ENCODE peak calls at places on chromosomes 6 and 20, in nine cellular contexts. P is progenitor cell of endocrine pancreas; E is psoas muscle; I is heart left ventricle; S is activated CD8-positive, alpha-beta T cell treated with anti-CD3 and anti-CD28 coated beads for 36 hours; J is fibroblast of pulmonary artery; W is CD4-positive, alpha-beta T cell; T is choroid plexus epithelial cell; K is nephron progenitor cell. R is an unnamed sample.

GRCh38 chr6:158471339-158471738 is 88.6 kb upstream of the TMEM181 start:
- DNase-seq in P (no peak), E (no peak), I (no peak), S (no peak), J (no peak), W (no peak), T (no peak), K (no peak), R (no peak)

GRCh38 chr6:2055143-2055542 is 190.3 kb downstream of the GMDS start:
- DNase-seq in P (no peak), E (no peak), I (no peak), S (no peak), J (no peak), W (no peak), T (no peak), K (no peak), R (no peak)

GRCh38 chr6:163324928-163325784 is 89.4 kb upstream of the QKI start:
- DNase-seq in P (no peak), E (no peak), I (peak; percentile 68), S (no peak), J (peak; percentile 26), W (no peak), T (peak; percentile 72), K (peak; percentile 28), R (no peak)

GRCh38 chr6:26016326-26017275 is 54.0 kb downstream of the TRIM38 start:
- DNase-seq in P (no peak), E (no peak), I (peak; percentile 79), S (no peak), J (peak; percentile 29), W (no peak), T (peak; percentile 40), K (no peak), R (no peak)

GRCh38 chr6:75291331-75291730 is 6.7 kb upstream of the TMEM30A start:
- DNase-seq in P (no peak), E (no peak), I (no peak), S (no peak), J (no peak), W (no peak), T (no peak), K (no peak), R (no peak)

GRCh38 chr6:35489995-35490791 is 6.7 kb downstream of the TEAD3 start:
- DNase-seq in P (peak; percentile 49), E (peak; percentile 79), I (peak; percentile 94), S (no peak), J (peak; percentile 62), W (no peak), T (peak; percentile 53), K (peak; percentile 80), R (no peak)

GRCh38 chr6:56863366-56863765 is 91.5 kb upstream of the BEND6 start:
- DNase-seq in P (no peak), E (no peak), I (no peak), S (no peak), J (peak; percentile 68), W (no peak), T (peak; percentile 90), K (no peak), R (no peak)

GRCh38 chr6:15413558-15414257 is 167.8 kb downstream of the JARID2 start:
- DNase-seq in P (no peak), E (no peak), I (no peak), S (no peak), J (no peak), W (no peak), T (peak; percentile 80), K (no peak), R (no peak)

GRCh38 chr20:19017104-19017690 is 195.2 kb upstream of the SLC24A3 start:
- DNase-seq in P (no peak), E (no peak), I (no peak), S (no peak), J (no peak), W (no peak), T (no peak), K (no peak), R (no peak)

GRCh38 chr6:138847884-138848283 is 52.0 kb downstream of the ECT2L start:
- DNase-seq in P (no peak), E (no peak), I (no peak), S (no peak), J (no peak), W (no peak), T (peak; percentile 13), K (no peak), R (no peak)

GRCh38 chr6:78093861-78094360 is 441.1 kb downstream of the MEI4 start:
- DNase-seq in P (no peak), E (no peak), I (no peak), S (no peak), J (no peak), W (no peak), T (no peak), K (no peak), R (no peak)

GRCh38 chr20:25226433-25227316 is 21.2 kb upstream of the PYGB start:
- DNase-seq in P (no peak), E (peak; percentile 38), I (peak; percentile 84), S (no peak), J (no peak), W (no peak), T (no peak), K (no peak), R (no peak)

GRCh38 chr20:48635791-48636267 is 192.0 kb downstream of the PREX1 start:
- DNase-seq in P (peak; percentile 62), E (peak; percentile 43), I (peak; percentile 37), S (peak; percentile 70), J (peak; percentile 63), W (peak; percentile 63), T (peak; percentile 68), K (peak; percentile 83), R (no peak)

GRCh38 chr6:37170273-37171140 is 555 bp downstream of the PIM1 start:
- DNase-seq in P (peak; percentile 62), E (peak; percentile 57), I (peak; percentile 68), S (peak; percentile 68), J (peak; percentile 59), W (peak; percentile 38), T (peak; percentile 60), K (peak; percentile 67), R (peak; percentile 59)
- TF ChIP-seq CTCF in P (peak; percentile 46), E (peak; percentile 44), I (no peak), S (peak; percentile 52), J (peak; percentile 4), W (peak; percentile 17), T (no peak), K (peak; percentile 33), R (no peak)

DNA sequence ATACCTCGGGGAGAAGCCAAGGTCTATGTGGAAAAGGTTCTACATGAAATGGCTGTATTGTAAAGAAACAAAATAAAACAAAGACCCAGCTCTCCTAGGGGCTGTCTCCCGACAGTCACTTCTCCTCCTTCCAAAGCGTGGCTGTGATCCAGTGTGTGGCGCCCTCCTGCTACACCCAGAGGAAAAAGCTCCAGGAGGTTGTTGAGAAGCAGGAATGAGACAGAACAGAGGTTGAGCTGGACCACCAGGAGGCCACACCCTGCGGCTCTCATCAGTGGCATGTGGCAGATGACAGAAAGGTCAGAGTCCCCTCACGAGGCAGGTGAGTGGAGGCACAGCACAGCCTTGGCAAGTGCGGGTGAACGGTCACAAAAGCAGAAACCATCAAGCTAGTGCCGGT is 236.0 kb downstream of the TBXT start:
- DNase-seq in P (no peak), E (no peak), I (no peak), S (no peak), J (no peak), W (no peak), T (no peak), K (no peak), R (no peak)
- TF ChIP-seq CTCF in P (no peak), E (no peak), I (no peak), S (no peak), J (no peak), W (no peak), T (peak; percentile 8), K (no peak), R (no peak)

GRCh38 chr20:4519530-4519929 is 202.2 kb upstream of the PRND start:
- DNase-seq in P (no peak), E (no peak), I (no peak), S (peak; percentile 49), J (no peak), W (no peak), T (peak; percentile 31), K (peak; percentile 37), R (no peak)
- TF ChIP-seq CTCF in P (peak; percentile 44), E (no peak), I (peak; percentile 8), S (peak; percentile 51), J (peak; percentile 56), W (no peak), T (peak; percentile 82), K (peak; percentile 46), R (no peak)

DNA sequence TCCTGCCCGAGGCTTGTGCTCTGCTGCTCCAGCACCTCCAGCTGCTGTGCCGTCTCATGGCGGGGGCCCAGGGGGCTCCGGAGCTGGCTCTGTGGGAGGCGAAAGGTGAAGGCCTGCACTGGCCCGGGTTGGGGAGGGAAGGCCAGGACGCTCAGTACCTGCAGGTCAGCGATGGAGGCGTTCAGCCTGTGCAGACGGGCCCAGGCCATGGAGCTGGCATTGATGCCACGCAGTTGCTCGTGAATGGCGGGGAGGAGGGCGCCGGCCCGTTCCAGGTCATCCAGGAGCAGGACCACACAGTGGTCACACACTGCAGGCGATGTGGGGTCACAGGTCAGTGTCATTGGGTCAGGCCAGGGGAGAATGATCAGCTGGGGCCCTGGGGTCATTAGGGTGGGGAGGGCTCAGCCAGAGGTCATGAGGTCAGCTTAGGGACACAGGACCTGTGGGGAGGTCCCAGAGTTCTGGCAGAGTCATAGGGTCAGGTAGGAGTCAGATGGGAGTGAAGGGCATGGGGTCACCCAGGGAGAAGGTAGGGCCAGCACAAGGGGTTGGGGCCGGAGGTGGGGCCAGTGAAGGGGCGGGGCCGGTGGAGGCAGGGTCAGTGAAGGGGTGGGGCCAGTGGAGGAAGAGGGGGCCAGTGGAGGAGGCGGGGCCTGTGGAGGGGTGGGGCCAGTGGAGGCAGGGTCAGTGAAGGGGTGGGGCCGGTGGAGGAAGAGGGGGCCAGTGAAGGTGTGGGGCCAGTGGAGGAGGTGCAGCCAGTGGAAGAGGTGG is 18.0 kb downstream of the ADRM1 start:
- DNase-seq in P (no peak), E (peak; percentile 24), I (no peak), S (peak; percentile 42), J (no peak), W (no peak), T (peak; percentile 12), K (peak; percentile 52), R (no peak)
- TF ChIP-seq CTCF in P (no peak), E (no peak), I (no peak), S (no peak), J (no peak), W (no peak), T (no peak), K (no peak), R (no peak)

DNA sequence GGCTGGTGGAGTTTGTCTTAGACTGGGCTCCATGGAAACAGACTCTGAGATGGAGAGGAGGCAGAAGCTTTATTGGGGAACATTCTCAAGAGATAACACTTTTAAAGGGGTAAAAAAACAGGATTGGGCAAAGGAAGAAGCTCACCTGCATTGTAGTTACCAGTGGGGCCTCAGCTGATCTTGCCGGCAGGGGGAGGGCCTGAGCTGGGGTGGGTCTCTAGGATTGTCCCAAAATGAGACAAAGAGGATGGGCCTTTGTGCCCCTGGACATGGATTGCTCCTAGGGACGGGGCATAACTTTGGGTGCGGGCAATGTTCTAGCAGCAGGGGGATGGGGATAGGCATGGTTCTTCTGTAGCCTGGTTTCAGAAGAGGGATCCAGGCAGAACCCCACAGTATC is 12.5 kb downstream of the SGK2 start:
- DNase-seq in P (no peak), E (no peak), I (no peak), S (no peak), J (no peak), W (no peak), T (no peak), K (no peak), R (no peak)
- TF ChIP-seq CTCF in P (no peak), E (no peak), I (no peak), S (no peak), J (no peak), W (no peak), T (no peak), K (no peak), R (no peak)

GRCh38 chr20:62136283-62137091 is 6.7 kb downstream of the PSMA7 start:
- DNase-seq in P (peak; percentile 48), E (peak; percentile 67), I (peak; percentile 71), S (peak; percentile 84), J (peak; percentile 78), W (peak; percentile 70), T (peak; percentile 83), K (peak; percentile 67), R (peak; percentile 40)
- TF ChIP-seq CTCF in P (peak; percentile 81), E (peak; percentile 74), I (peak; percentile 64), S (peak; percentile 87), J (peak; percentile 83), W (peak; percentile 76), T (peak; percentile 94), K (peak; percentile 76), R (no peak)